ENCODE peak calls at places on chromosomes 12 and 14, in four cellular contexts. Y is Right ventricle myocardium inferior, R is AG08395, X is memory B cell. S is an unnamed sample.

GRCh38 chr12:48980389-48980952 is 2.3 kb downstream of the WNT1 start:
- DNase-seq in X (no peak), Y (no peak), R (no peak), S (no peak)

GRCh38 chr12:109841356-109841755 is 8.2 kb upstream of the TRPV4 start:
- DNase-seq in X (no peak), R (no peak), Y (no peak), S (no peak)

GRCh38 chr14:100571837-100572236 is 15.4 kb downstream of the BEGAIN start:
- DNase-seq in R (no peak), X (no peak), Y (peak), S (no peak)

GRCh38 chr14:57610631-57611030 is 117.0 kb upstream of the CCDC198 start:
- DNase-seq in X (no peak), R (no peak), Y (no peak), S (no peak)

GRCh38 chr12:53097564-53098353 is at the start of gene IGFBP6:
- DNase-seq in Y (peak), R (peak), X (peak), S (peak)

GRCh38 chr12:34396861-34397590 is 374.7 kb downstream of the ALG10 start:
- DNase-seq in X (no peak), R (no peak), Y (peak), S (no peak)

GRCh38 chr14:35855886-35856481 is 29.8 kb downstream of the BRMS1L start:
- DNase-seq in X (no peak), R (no peak), Y (no peak), S (peak)

GRCh38 chr14:101039031-101039754 is 135.7 kb upstream of the RTL1 start:
- DNase-seq in Y (no peak), R (no peak), X (no peak), S (no peak)

GRCh38 chr12:58252914-58253313 is 311.5 kb downstream of the ATP23 start:
- DNase-seq in R (no peak), Y (no peak), X (no peak), S (no peak)

GRCh38 chr12:85866929-85867776 is 6.9 kb upstream of the NTS start:
- DNase-seq in Y (no peak), X (no peak), R (peak), S (peak)

GRCh38 chr12:127273621-127274020 is 993.3 kb upstream of the TMEM132C start:
- DNase-seq in Y (no peak), R (no peak), X (no peak), S (no peak)

GRCh38 chr14:67420102-67420739 is 8.3 kb upstream of the PLEK2 start:
- DNase-seq in R (no peak), X (peak), Y (no peak), S (peak)

GRCh38 chr14:95547626-95548327 is 12.9 kb downstream of the GLRX5 start:
- DNase-seq in X (no peak), Y (no peak), R (peak), S (no peak)

GRCh38 chr12:52720487-52720886 is 17.2 kb upstream of the KRT77 start:
- DNase-seq in X (no peak), Y (no peak), R (no peak), S (no peak)